ENCODE peak calls at places on chromosome X, in six cellular contexts. S, M, O, J, E and G are unnamed samples. For H3K27me3 and H3K36me3, the result is how much of the 10 kb centered on the place peaks cover.

GRCh38 chrX:44344194-44344593 is 722 bp upstream of the EFHC2 start:
- DNase-seq in S (peak), M (no peak), O (no peak), J (peak), E (peak), G (no peak)

GRCh38 chrX:97616883-97617510 is 733.3 kb downstream of the RPA4 start:
- DNase-seq in S (no peak), M (peak), O (no peak), J (no peak), E (no peak), G (no peak)

GRCh38 chrX:78375894-78376293 is 48.5 kb upstream of the CYSLTR1 start:
- DNase-seq in S (no peak), M (no peak), O (no peak), J (no peak), E (no peak), G (no peak)

GRCh38 chrX:82219129-82219528 is 1017.2 kb downstream of the SH3BGRL start:
- DNase-seq in S (no peak), M (no peak), O (no peak), J (no peak), E (peak), G (no peak)

GRCh38 chrX:12991575-12991974 is 16.7 kb downstream of the TMSB4X start:
- DNase-seq in S (no peak), M (no peak), O (no peak), J (no peak), E (no peak), G (no peak)

GRCh38 chrX:80765226-80765625 is 44.5 kb downstream of the BRWD3 start:
- DNase-seq in S (no peak), M (peak), O (peak), J (no peak), E (no peak), G (no peak)

GRCh38 chrX:115134366-115134765 is 54.8 kb upstream of the RBMXL3 start:
- DNase-seq in S (no peak), M (no peak), O (peak), J (no peak), E (no peak), G (no peak)

GRCh38 chrX:44314259-44314734 is 29.2 kb downstream of the EFHC2 start:
- DNase-seq in S (no peak), M (peak), O (peak), J (no peak), E (peak), G (peak)

GRCh38 chrX:140480765-140481164 is 24.1 kb downstream of the SOX3 start:
- DNase-seq in S (no peak), M (no peak), O (peak), J (no peak), E (no peak), G (no peak)

GRCh38 chrX:18377802-18378201 is 23.3 kb upstream of the SCML2 start:
- DNase-seq in S (no peak), M (peak), O (peak), J (peak), E (no peak), G (peak)

GRCh38 chrX:53050841-53051240 is 2.3 kb downstream of the GPR173 start:
- DNase-seq in S (no peak), M (peak), O (no peak), J (no peak), E (no peak), G (no peak)

GRCh38 chrX:123088930-123089329 is 95.1 kb upstream of the GRIA3 start:
- DNase-seq in S (no peak), M (no peak), O (no peak), J (no peak), E (no peak), G (no peak)

GRCh38 chrX:113400193-113400704 is 559.6 kb upstream of the AMOT start:
- DNase-seq in S (no peak), M (peak), O (no peak), J (no peak), E (no peak), G (no peak)

GRCh38 chrX:2690856-2691542 is at the start of gene CD99:
- DNase-seq in S (peak), M (peak), O (peak), J (peak), E (peak), G (peak)

GRCh38 chrX:128805236-128805635 is 718.1 kb downstream of the SMARCA1 start:
- DNase-seq in S (no peak), M (no peak), O (no peak), J (no peak), E (no peak), G (no peak)

GRCh38 chrX:13893826-13894225 is 76.9 kb upstream of the GPM6B start:
- DNase-seq in S (no peak), M (peak), O (no peak), J (peak), E (no peak), G (no peak)

GRCh38 chrX:46620505-46620904 is 46.9 kb downstream of the CHST7 start:
- DNase-seq in S (no peak), M (peak), O (no peak), J (no peak), E (no peak), G (no peak)

GRCh38 chrX:65745427-65745826 is 78.0 kb downstream of the MSN start:
- DNase-seq in S (no peak), M (no peak), O (no peak), J (no peak), E (no peak), G (no peak)

GRCh38 chrX:144732588-144732987 is 514.7 kb upstream of the SPANXN1 start:
- DNase-seq in S (no peak), M (no peak), O (no peak), J (no peak), E (no peak), G (no peak)

GRCh38 chrX:47129879-47130358 is 14.6 kb downstream of the NDUFB11 start:
- DNase-seq in S (no peak), M (peak), O (peak), J (no peak), E (no peak), G (no peak)

GRCh38 chrX:129717902-129718301 is 20.9 kb upstream of the XPNPEP2 start:
- DNase-seq in S (no peak), M (peak), O (no peak), J (no peak), E (no peak), G (no peak)

GRCh38 chrX:12115377-12115776 is 22.9 kb upstream of the FRMPD4 start:
- DNase-seq in S (no peak), M (no peak), O (peak), J (peak), E (no peak), G (no peak)

GRCh38 chrX:585115-585808 is 45.3 kb upstream of the SHOX start:
- DNase-seq in S (peak), M (no peak), O (no peak), J (no peak), E (no peak), G (no peak)

GRCh38 chrX:124373348-124373747 is 27.0 kb downstream of the SH2D1A start:
- DNase-seq in S (no peak), M (no peak), O (no peak), J (no peak), E (no peak), G (no peak)

GRCh38 chrX:46333550-46333949 is 211.7 kb downstream of the ZNF674 start:
- DNase-seq in S (no peak), M (no peak), O (no peak), J (peak), E (no peak), G (no peak)

GRCh38 chrX:7841084-7841805 is 1.7 kb upstream of the VCX start:
- DNase-seq in S (no peak), M (no peak), O (no peak), J (no peak), E (no peak), G (no peak)

GRCh38 chrX:49037883-49038475 is 5.2 kb downstream of the TFE3 start:
- DNase-seq in S (no peak), M (peak), O (no peak), J (no peak), E (no peak), G (no peak)

GRCh38 chrX:15167826-15168225 is 102.1 kb downstream of the ASB9 start:
- DNase-seq in S (no peak), M (no peak), O (no peak), J (no peak), E (no peak), G (peak)

GRCh38 chrX:15269618-15270521 is at the start of gene ASB9:
- DNase-seq in S (peak), M (peak), O (peak), J (peak), E (no peak), G (peak)

GRCh38 chrX:123899701-123900100 is 39.8 kb downstream of the XIAP start:
- DNase-seq in S (no peak), M (no peak), O (no peak), J (no peak), E (no peak), G (no peak)

GRCh38 chrX:23079347-23079746 is 79.6 kb downstream of the DDX53 start:
- DNase-seq in S (no peak), M (no peak), O (no peak), J (no peak), E (no peak), G (no peak)

GRCh38 chrX:100410083-100410590 is at the start of gene PCDH19:
- DNase-seq in S (peak), M (peak), O (peak), J (peak), E (peak), G (peak)
- H3K27me3 ChIP-seq in S (under half), M (half or more), O (under half), J (under half), E (under half), G (under half)

DNA sequence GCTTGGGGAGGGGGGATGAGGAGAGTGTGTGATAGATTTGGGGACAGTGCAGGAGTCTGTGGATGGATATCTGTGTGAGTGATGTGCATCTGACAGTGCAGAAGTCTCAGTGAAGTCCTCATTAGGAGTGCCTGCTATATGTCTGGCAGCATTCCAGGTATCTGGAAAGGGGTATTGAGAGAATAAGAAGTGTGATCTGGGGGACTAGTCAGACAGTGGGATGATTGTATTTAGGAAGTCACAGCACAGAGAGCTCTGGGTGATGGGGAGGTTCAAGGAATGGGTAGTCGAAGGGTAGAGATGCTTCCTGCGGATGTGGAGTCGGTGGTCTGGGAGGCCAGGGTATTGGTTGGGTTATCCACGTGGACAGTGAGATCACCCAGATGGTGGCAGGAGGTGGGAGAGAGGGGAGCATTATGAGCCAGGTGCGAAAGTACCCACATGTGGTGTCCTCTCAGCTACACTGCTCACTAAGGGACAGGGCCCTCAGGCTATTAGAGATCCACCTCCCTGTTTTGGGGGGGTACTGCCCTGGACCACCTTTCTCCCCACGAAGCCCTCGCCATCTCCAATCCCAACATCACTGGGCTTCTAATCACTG is 9.8 kb downstream of the MAGED2 start:
- DNase-seq in S (no peak), M (peak), O (no peak), J (no peak), E (no peak), G (peak)
- H3K4me3 ChIP-seq in S (no peak), M (no peak), O (no peak), J (no peak), E (no peak), G (no peak)

DNA sequence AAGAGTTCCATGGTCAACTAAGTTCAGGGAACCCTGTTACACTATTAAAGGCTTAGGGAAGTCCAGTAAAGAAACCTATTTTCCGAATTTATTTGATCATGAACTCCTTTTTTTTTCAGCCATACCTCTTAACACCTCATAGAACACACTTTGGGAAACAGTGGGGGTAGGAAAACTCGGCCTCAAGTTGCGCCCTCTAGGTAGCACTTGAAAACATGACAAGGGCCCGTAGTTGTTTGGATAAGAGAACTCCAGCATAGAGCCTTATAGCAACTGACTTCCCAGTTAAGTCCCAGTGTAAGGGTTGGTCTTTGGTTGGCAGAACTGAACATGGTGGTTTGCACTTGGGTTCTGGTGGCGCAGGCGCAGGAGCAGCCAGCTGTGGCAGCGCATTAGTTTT is 14.4 kb downstream of the OGT start:
- DNase-seq in S (no peak), M (no peak), O (no peak), J (no peak), E (no peak), G (no peak)
- H3K36me3 ChIP-seq in S (under half), M (under half), O (half or more), J (under half), E (under half), G (half or more)

GRCh38 chrX:72307646-72308051 is 1.9 kb upstream of the CITED1 start:
- DNase-seq in S (no peak), M (no peak), O (peak), J (no peak), E (no peak), G (no peak)

GRCh38 chrX:72306851-72307645 is 1.3 kb upstream of the CITED1 start:
- DNase-seq in S (peak), M (peak), O (peak), J (peak), E (peak), G (peak)

GRCh38 chrX:72308566-72309296 is 3.0 kb upstream of the CITED1 start:
- DNase-seq in S (peak), M (peak), O (peak), J (peak), E (peak), G (peak)

GRCh38 chrX:72308209-72308565 is 2.5 kb upstream of the CITED1 start:
- DNase-seq in S (no peak), M (no peak), O (no peak), J (no peak), E (no peak), G (no peak)

DNA sequence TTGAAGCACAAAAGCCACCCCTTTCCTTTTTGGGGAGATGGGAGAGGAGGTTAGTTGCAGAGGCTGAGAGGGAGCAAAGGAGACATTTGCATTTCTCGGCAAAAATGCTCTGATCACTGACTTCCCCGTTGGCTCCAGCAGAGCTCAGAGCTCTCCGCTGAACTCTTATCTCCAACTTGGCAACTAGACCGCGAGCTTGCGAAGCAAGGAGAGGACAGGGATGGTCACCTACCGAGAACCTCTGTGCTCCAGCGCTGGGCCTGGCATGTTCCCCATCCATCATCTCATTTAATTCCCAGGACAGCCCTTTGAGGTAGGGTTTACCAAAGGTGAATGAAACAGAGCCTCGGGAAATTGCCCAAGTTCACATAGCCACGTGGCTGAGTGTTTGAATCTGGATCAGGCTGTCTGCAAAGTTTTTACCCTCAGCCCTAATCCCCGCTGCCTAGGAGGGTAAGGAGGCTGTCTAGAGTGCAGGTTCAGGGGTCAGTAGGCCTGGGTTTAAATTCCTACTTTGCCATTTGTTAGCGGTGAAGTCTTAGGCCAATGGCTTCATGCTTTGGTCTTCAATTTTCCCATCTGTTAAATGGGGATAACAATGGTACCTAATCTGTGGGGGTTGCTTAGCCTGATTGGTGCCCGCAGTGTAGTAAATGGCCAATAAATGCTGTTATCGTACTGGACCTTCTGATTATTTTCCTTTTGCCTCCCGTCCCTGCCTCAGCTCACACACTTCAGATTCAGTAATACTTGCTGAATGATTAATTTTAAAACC is 3.8 kb upstream of the CITED1 start:
- DNase-seq in S (no peak), M (peak), O (no peak), J (no peak), E (no peak), G (no peak)
- H3K27me3 ChIP-seq in S (under half), M (under half), O (under half), J (under half), E (under half), G (under half)

DNA sequence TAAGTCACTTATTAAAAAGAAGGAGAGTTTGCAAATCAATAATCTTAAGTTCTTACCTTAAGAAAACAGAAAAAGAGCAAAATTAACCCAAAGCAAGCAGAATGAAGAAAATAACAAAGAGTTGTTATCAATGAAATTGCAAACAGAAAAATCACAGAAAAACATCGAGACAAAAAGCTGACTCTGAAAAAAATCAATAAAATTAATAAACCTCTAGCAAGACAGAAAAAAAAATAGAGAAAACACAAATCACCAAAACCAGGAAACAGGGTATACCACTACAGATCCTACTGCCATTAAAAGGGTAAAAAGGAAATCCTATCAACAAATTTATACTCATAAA is 17.3 kb upstream of the RBM41 start:
- DNase-seq in S (no peak), M (no peak), O (no peak), J (no peak), E (no peak), G (no peak)
- H3K4me3 ChIP-seq in S (no peak), M (no peak), O (no peak), J (no peak), E (no peak), G (no peak)

DNA sequence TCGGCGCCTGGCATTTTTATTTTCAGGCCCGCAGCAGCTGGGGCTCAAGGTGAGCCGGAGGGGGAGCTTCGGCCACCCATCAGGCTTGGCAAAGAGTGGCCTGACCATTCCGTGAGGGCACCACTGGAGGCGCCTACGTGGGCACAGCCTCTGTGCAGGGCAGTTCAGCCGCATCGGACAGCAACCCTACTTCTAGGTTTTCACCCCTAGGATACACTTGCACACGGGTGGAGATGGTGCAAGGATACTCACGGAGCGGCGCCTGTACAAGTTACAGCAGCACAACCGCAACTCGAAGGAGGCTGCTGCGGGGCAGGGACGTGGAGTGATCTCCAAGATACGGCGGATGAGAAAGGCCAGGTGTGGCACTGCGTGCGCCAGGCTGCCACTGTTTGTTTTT is 10.8 kb downstream of the HCFC1 start:
- DNase-seq in S (no peak), M (no peak), O (no peak), J (no peak), E (peak), G (no peak)
- H3K36me3 ChIP-seq in S (under half), M (under half), O (under half), J (under half), E (half or more), G (half or more)

DNA sequence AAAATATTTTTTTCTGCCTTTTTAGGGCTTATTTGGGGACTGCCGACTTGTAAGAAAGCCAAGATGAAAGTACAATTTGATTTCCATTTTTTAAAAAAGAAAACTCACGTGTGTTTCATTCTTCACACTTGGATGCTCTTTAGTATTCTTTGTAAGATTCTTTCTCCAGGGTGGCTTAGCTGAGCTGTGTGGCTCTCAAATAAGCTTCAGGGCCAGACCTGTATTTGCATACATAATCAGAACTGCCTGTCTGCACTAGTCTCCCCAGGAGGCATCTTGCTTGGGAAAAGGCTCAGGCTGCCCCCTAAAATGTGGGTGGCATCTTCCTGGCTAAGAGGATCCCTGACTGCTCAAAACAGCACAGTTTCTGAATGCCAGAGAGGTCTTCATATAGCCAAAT is 498.4 kb downstream of the MID1IP1 start:
- DNase-seq in S (no peak), M (no peak), O (no peak), J (no peak), E (no peak), G (no peak)
- H3K27me3 ChIP-seq in S (under half), M (under half), O (under half), J (under half), E (under half), G (under half)